ENCODE peak calls at places on chromosomes 11 and 22, in seven cellular contexts. One of them, this sample, is unnamed.

GRCh38 chr11:133082851-133083488 is 449.3 kb downstream of the OPCML start:
- DNase-seq in HepG2: peak
- DNase-seq in PC-3: no peak
- DNase-seq in A549: peak
- DNase-seq in pancreas: peak
- DNase-seq in kidney: peak
- DNase-seq in thoracic aorta: no peak
- DNase-seq in this sample: no peak

GRCh38 chr11:60169264-60169915 is 13.5 kb downstream of the MS4A6A start:
- DNase-seq in PC-3: peak
- DNase-seq in A549: peak
- DNase-seq in pancreas: no peak
- DNase-seq in thoracic aorta: no peak
- DNase-seq in kidney: no peak
- DNase-seq in HepG2: peak
- DNase-seq in this sample: no peak

GRCh38 chr11:100695911-100696310 is 8.8 kb downstream of the ARHGAP42 start:
- DNase-seq in kidney: no peak
- DNase-seq in pancreas: no peak
- DNase-seq in HepG2: no peak
- DNase-seq in A549: no peak
- DNase-seq in PC-3: no peak
- DNase-seq in thoracic aorta: no peak
- DNase-seq in this sample: no peak

GRCh38 chr11:34986883-34987525 is 70.6 kb downstream of the PDHX start:
- DNase-seq in A549: no peak
- DNase-seq in PC-3: no peak
- DNase-seq in HepG2: no peak
- DNase-seq in thoracic aorta: no peak
- DNase-seq in kidney: no peak
- DNase-seq in pancreas: no peak
- DNase-seq in this sample: no peak

GRCh38 chr22:46972901-46973831 is 210.7 kb downstream of the TBC1D22A start:
- DNase-seq in PC-3: no peak
- DNase-seq in HepG2: no peak
- DNase-seq in kidney: peak
- DNase-seq in A549: no peak
- DNase-seq in thoracic aorta: no peak
- DNase-seq in pancreas: no peak
- DNase-seq in this sample: no peak

GRCh38 chr22:22422629-22423112 is 85.9 kb downstream of the ZNF280B start:
- DNase-seq in kidney: no peak
- DNase-seq in thoracic aorta: no peak
- DNase-seq in pancreas: no peak
- DNase-seq in HepG2: peak
- DNase-seq in PC-3: peak
- DNase-seq in A549: peak
- DNase-seq in this sample: peak

GRCh38 chr11:131099746-131100145 is 183.5 kb upstream of the SNX19 start:
- DNase-seq in pancreas: no peak
- DNase-seq in PC-3: peak
- DNase-seq in HepG2: peak
- DNase-seq in thoracic aorta: no peak
- DNase-seq in A549: no peak
- DNase-seq in kidney: no peak
- DNase-seq in this sample: no peak

GRCh38 chr11:114678125-114679036 is at the start of gene NXPE2:
- DNase-seq in PC-3: peak
- DNase-seq in thoracic aorta: no peak
- DNase-seq in HepG2: no peak
- DNase-seq in pancreas: no peak
- DNase-seq in A549: peak
- DNase-seq in kidney: no peak
- DNase-seq in this sample: peak

GRCh38 chr11:108853864-108854263 is 189.0 kb downstream of the DDX10 start:
- DNase-seq in HepG2: no peak
- DNase-seq in pancreas: no peak
- DNase-seq in PC-3: no peak
- DNase-seq in thoracic aorta: no peak
- DNase-seq in A549: no peak
- DNase-seq in kidney: no peak
- DNase-seq in this sample: no peak

DNA sequence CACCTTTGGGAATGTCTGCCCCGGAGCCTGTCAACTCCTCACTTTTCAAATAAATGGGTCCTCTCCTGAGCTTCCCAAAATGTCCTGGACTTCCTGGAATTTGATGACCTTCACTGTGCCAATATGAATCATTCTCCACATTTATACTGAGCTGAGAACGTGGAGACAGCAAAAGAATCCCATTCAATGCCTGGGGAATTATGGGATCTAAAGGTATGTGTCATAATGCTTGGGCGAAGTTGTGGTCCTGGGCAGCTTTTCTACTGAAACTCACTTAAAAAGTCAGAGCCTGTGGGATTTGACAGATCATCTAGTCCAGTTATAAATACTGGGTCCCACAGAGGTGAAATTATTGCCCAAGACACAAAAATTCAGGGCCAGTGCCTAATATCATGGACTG is 136.7 kb downstream of the KIF18A start:
- DNase-seq in HepG2: no peak
- DNase-seq in pancreas: no peak
- DNase-seq in PC-3: no peak
- DNase-seq in A549: no peak
- DNase-seq in thoracic aorta: no peak
- DNase-seq in kidney: no peak
- DNase-seq in this sample: no peak
- TF ChIP-seq CTCF in HepG2: no peak
- TF ChIP-seq CTCF in pancreas: no peak
- TF ChIP-seq CTCF in PC-3: no peak
- TF ChIP-seq CTCF in A549: no peak
- TF ChIP-seq CTCF in thoracic aorta: no peak
- TF ChIP-seq CTCF in kidney: no peak
- TF ChIP-seq CTCF in this sample: no peak

DNA sequence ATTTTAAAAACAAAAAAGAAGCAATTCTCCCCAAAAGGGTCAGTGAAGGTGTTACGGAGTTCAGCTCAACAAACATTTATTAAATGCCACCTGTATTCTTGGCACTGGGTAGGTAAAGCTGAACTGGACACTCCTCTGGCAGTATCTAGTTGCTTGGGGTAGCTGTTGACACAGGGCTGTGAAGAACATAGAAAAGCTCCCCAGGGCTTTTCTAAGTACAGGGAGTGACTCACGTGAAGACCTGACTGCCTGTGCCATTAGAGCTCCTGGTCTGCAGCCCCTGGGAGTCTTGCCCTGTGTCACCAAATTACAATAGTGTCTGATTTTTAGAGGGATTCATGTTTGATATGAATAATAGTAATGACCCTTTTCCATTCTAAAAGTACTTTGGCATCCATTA is 43.6 kb downstream of the COA4 start:
- DNase-seq in kidney: no peak
- DNase-seq in HepG2: no peak
- DNase-seq in pancreas: no peak
- DNase-seq in thoracic aorta: no peak
- DNase-seq in A549: no peak
- DNase-seq in PC-3: peak
- DNase-seq in this sample: no peak
- H3K4me3 ChIP-seq in kidney: no peak
- H3K4me3 ChIP-seq in HepG2: no peak
- H3K4me3 ChIP-seq in pancreas: no peak
- H3K4me3 ChIP-seq in thoracic aorta: no peak
- H3K4me3 ChIP-seq in A549: no peak
- H3K4me3 ChIP-seq in PC-3: no peak
- H3K4me3 ChIP-seq in this sample: no peak

GRCh38 chr22:40511604-40512003 is 124.9 kb downstream of the MRTFA start:
- DNase-seq in thoracic aorta: no peak
- DNase-seq in HepG2: no peak
- DNase-seq in PC-3: no peak
- DNase-seq in A549: peak
- DNase-seq in kidney: no peak
- DNase-seq in pancreas: peak
- DNase-seq in this sample: no peak
- H3K27ac ChIP-seq in thoracic aorta: peak
- H3K27ac ChIP-seq in HepG2: no peak
- H3K27ac ChIP-seq in PC-3: no peak
- H3K27ac ChIP-seq in A549: peak
- H3K27ac ChIP-seq in kidney: peak
- H3K27ac ChIP-seq in pancreas: peak
- H3K27ac ChIP-seq in this sample: peak

DNA sequence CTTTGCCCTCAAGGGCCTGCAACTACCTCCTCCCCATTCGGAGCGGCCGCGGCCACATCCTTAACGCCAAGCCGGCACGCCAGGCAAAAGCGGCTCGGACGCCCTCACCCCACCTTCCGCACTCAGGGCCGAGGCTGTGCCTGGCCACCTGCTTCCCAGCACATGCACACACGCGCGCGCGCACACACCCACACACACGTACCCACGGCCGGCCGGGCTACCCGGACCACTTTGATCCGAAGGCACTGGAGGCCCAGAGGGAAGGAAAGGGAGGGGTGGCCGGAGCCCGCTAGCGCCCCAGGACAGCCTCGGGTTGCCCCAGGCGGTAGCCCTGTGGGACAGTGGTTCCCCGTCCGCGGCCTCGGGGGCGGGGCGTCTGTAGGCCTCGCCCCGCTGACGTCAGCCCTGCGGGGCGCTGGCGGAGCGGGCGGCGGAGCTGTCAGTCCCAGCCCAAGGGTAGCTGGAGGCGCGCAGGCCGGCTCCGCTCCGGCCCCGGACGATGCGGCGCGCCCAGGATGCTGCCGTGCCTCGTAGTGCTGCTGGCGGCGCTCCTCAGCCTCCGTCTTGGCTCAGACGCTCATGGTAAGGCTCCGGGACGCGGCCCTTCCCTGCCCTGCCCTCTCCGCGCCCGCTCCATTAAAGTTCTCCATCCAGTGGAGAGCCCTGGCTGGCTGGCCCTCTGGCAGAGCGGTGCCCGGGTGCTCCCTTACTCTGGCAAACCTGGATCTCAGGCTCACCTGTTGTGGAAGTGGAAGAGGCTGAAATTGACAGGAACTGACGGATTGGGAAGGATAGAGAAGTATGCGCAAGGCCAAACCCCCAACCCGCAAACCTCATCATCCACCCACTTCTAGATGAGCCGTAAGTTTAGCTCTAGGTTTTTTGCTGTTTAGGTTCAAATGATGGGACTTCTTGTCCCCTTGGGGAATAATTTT is at the start of gene IL10RA:
- DNase-seq in A549: peak
- DNase-seq in PC-3: no peak
- DNase-seq in HepG2: peak
- DNase-seq in thoracic aorta: no peak
- DNase-seq in pancreas: peak
- DNase-seq in kidney: peak
- DNase-seq in this sample: no peak
- TF ChIP-seq CTCF in A549: no peak
- TF ChIP-seq CTCF in PC-3: no peak
- TF ChIP-seq CTCF in HepG2: no peak
- TF ChIP-seq CTCF in thoracic aorta: no peak
- TF ChIP-seq CTCF in pancreas: no peak
- TF ChIP-seq CTCF in kidney: no peak
- TF ChIP-seq CTCF in this sample: no peak

GRCh38 chr11:123193742-123194141 is 1.3 kb downstream of the CLMP start:
- DNase-seq in kidney: no peak
- DNase-seq in PC-3: no peak
- DNase-seq in pancreas: no peak
- DNase-seq in HepG2: no peak
- DNase-seq in A549: no peak
- DNase-seq in thoracic aorta: no peak
- DNase-seq in this sample: no peak

GRCh38 chr11:123187670-123188507 is 7.2 kb downstream of the CLMP start:
- DNase-seq in kidney: no peak
- DNase-seq in HepG2: no peak
- DNase-seq in pancreas: no peak
- DNase-seq in thoracic aorta: no peak
- DNase-seq in A549: no peak
- DNase-seq in PC-3: no peak
- DNase-seq in this sample: no peak

GRCh38 chr11:123188508-123189165 is 6.4 kb downstream of the CLMP start:
- DNase-seq in kidney: no peak
- DNase-seq in HepG2: no peak
- DNase-seq in thoracic aorta: no peak
- DNase-seq in A549: no peak
- DNase-seq in PC-3: peak
- DNase-seq in pancreas: no peak
- DNase-seq in this sample: peak

GRCh38 chr11:123191939-123192338 is 3.1 kb downstream of the CLMP start:
- DNase-seq in A549: no peak
- DNase-seq in thoracic aorta: no peak
- DNase-seq in HepG2: no peak
- DNase-seq in kidney: no peak
- DNase-seq in pancreas: no peak
- DNase-seq in PC-3: no peak
- DNase-seq in this sample: no peak

GRCh38 chr11:123190504-123190903 is 4.5 kb downstream of the CLMP start:
- DNase-seq in kidney: no peak
- DNase-seq in A549: no peak
- DNase-seq in thoracic aorta: no peak
- DNase-seq in HepG2: no peak
- DNase-seq in pancreas: no peak
- DNase-seq in PC-3: no peak
- DNase-seq in this sample: no peak
- H3K4me3 ChIP-seq in kidney: no peak
- H3K4me3 ChIP-seq in A549: no peak
- H3K4me3 ChIP-seq in thoracic aorta: no peak
- H3K4me3 ChIP-seq in HepG2: no peak
- H3K4me3 ChIP-seq in pancreas: no peak
- H3K4me3 ChIP-seq in PC-3: no peak
- H3K4me3 ChIP-seq in this sample: peak

GRCh38 chr11:128825050-128825806 is 41.9 kb downstream of the KCNJ1 start:
- DNase-seq in HepG2: no peak
- DNase-seq in pancreas: no peak
- DNase-seq in kidney: peak
- DNase-seq in PC-3: no peak
- DNase-seq in A549: no peak
- DNase-seq in thoracic aorta: no peak
- DNase-seq in this sample: no peak
- H3K27ac ChIP-seq in HepG2: no peak
- H3K27ac ChIP-seq in pancreas: no peak
- H3K27ac ChIP-seq in kidney: peak
- H3K27ac ChIP-seq in PC-3: no peak
- H3K27ac ChIP-seq in A549: no peak
- H3K27ac ChIP-seq in thoracic aorta: peak
- H3K27ac ChIP-seq in this sample: no peak

GRCh38 chr22:45823331-45823730 is 151.7 kb downstream of the ATXN10 start:
- DNase-seq in A549: no peak
- DNase-seq in PC-3: no peak
- DNase-seq in kidney: no peak
- DNase-seq in HepG2: no peak
- DNase-seq in pancreas: no peak
- DNase-seq in thoracic aorta: no peak
- DNase-seq in this sample: no peak
- TF ChIP-seq CTCF in A549: no peak
- TF ChIP-seq CTCF in PC-3: no peak
- TF ChIP-seq CTCF in kidney: no peak
- TF ChIP-seq CTCF in HepG2: no peak
- TF ChIP-seq CTCF in pancreas: no peak
- TF ChIP-seq CTCF in thoracic aorta: no peak
- TF ChIP-seq CTCF in this sample: no peak

This sample was measured in AG04450.